ENCODE peak calls at places on chromosomes 11 and 22, in seven cellular contexts. Z is smooth muscle cell of the brain vasculature; O is iris pigment epithelial cell; C is lower lobe of right lung; M is neural progenitor cell; S is psoas muscle; B is activated naive CD8-positive, alpha-beta T cell treated with anti-CD3 and anti-CD28 coated beads for 36 hours. F is an unnamed sample.

GRCh38 chr11:1519028-1519736 is 32.6 kb upstream of the MOB2 start:
- DNase-seq in S (no peak), M (no peak), Z (no peak), O (no peak), B (no peak), C (no peak), F (no peak)

GRCh38 chr11:36469063-36469462 is 41.0 kb downstream of the TRAF6 start:
- DNase-seq in C (no peak), O (no peak), S (no peak), B (no peak), M (peak; percentile 55), Z (no peak), F (peak; percentile 59)

GRCh38 chr22:48943567-48944432 is 883.9 kb downstream of the BRD1 start:
- DNase-seq in O (no peak), C (no peak), Z (no peak), B (no peak), S (no peak), M (peak; percentile 68), F (no peak)

GRCh38 chr11:26806209-26806608 is 84.3 kb upstream of the SLC5A12 start:
- DNase-seq in B (no peak), O (peak; percentile 71), M (no peak), S (no peak), C (no peak), Z (no peak), F (peak; percentile 42)

GRCh38 chr11:17718015-17718414 is 1.4 kb upstream of the MYOD1 start:
- DNase-seq in O (no peak), M (no peak), Z (no peak), B (no peak), S (no peak), C (no peak), F (no peak)

GRCh38 chr11:22479986-22480740 is 142.0 kb downstream of the SLC17A6 start:
- DNase-seq in C (no peak), B (no peak), S (no peak), Z (no peak), O (peak; percentile 65), M (no peak), F (no peak)

GRCh38 chr11:121996574-121996973 is 119.4 kb downstream of the BLID start:
- DNase-seq in C (no peak), M (no peak), B (no peak), Z (no peak), S (no peak), O (no peak), F (no peak)

GRCh38 chr22:47618611-47619010 is 856.2 kb downstream of the TBC1D22A start:
- DNase-seq in M (no peak), O (no peak), Z (no peak), S (no peak), B (no peak), C (no peak), F (no peak)

GRCh38 chr11:79864882-79865281 is 424.1 kb upstream of the TENM4 start:
- DNase-seq in S (no peak), C (no peak), B (no peak), Z (no peak), O (no peak), M (no peak), F (peak; percentile 1)

GRCh38 chr22:38172016-38172431 is 9.6 kb downstream of the PLA2G6 start:
- DNase-seq in B (no peak), C (no peak), S (no peak), Z (no peak), M (no peak), O (no peak), F (no peak)

GRCh38 chr11:14644396-14645246 is 1.0 kb downstream of the PDE3B start:
- DNase-seq in O (peak; percentile 31), Z (no peak), M (peak; percentile 65), C (peak; percentile 61), S (peak; percentile 18), B (peak; percentile 53), F (peak; percentile 12)

GRCh38 chr22:31083923-31084810 is 3.0 kb downstream of the SMTN start:
- DNase-seq in C (no peak), Z (no peak), S (no peak), B (peak; percentile 24), M (no peak), O (no peak), F (no peak)

GRCh38 chr11:68950268-68950667 is 30.5 kb downstream of the MRGPRD start:
- DNase-seq in C (no peak), Z (no peak), O (peak; percentile 23), S (no peak), M (peak; percentile 79), B (no peak), F (peak; percentile 27)

GRCh38 chr22:30351226-30351625 is 5.5 kb downstream of the SF3A1 start:
- DNase-seq in Z (no peak), M (no peak), O (no peak), C (no peak), S (no peak), B (no peak), F (peak; percentile 60)

GRCh38 chr11:80144932-80145612 is 704.2 kb upstream of the TENM4 start:
- DNase-seq in B (no peak), C (no peak), S (no peak), Z (no peak), M (peak; percentile 22), O (no peak), F (no peak)

GRCh38 chr11:1054143-1055108 is 17.9 kb upstream of the MUC6 start:
- DNase-seq in C (peak; percentile 46), O (no peak), B (no peak), Z (no peak), S (peak; percentile 8), M (no peak), F (peak; percentile 52)